ENCODE peak calls at places on chromosomes 5 and 9, in four cellular contexts. Z is stimulated activated CD8-positive, alpha-beta memory T cell treated with anti-CD3 and anti-CD28 coated beads, Interleukin-2, amount 100 ng/mL, for 48 hours; N is T-helper 1 cell; X is GM12892. L is an unnamed sample.

GRCh38 chr5:143106175-143106574 is 297.3 kb downstream of the NR3C1 start:
- DNase-seq in Z (no peak), N (no peak), X (no peak), L (peak)

GRCh38 chr5:146565764-146566163 is 49.8 kb upstream of the GPR151 start:
- DNase-seq in Z (peak), N (peak), X (peak), L (peak)

GRCh38 chr9:36136277-36136893 is at the start of gene GLIPR2:
- DNase-seq in Z (peak), N (peak), X (peak), L (no peak)

GRCh38 chr5:157888814-157889532 is 30.0 kb upstream of the CLINT1 start:
- DNase-seq in Z (no peak), N (no peak), X (no peak), L (peak)

GRCh38 chr5:72633041-72633445 is 125.8 kb upstream of the ZNF366 start:
- DNase-seq in Z (no peak), N (no peak), X (no peak), L (no peak)

GRCh38 chr9:120882935-120883607 is 6.1 kb upstream of the PHF19 start:
- DNase-seq in Z (no peak), N (no peak), X (no peak), L (peak)

GRCh38 chr9:72864327-72864726 is 88.5 kb downstream of the ALDH1A1 start:
- DNase-seq in Z (no peak), N (no peak), X (no peak), L (peak)

GRCh38 chr5:115818821-115819220 is 2.4 kb upstream of the CDO1 start:
- DNase-seq in Z (no peak), N (no peak), X (no peak), L (no peak)

GRCh38 chr9:37800631-37801286 is at the start of gene DCAF10:
- DNase-seq in Z (peak), N (peak), X (peak), L (peak)

GRCh38 chr5:80128129-80128528 is 93.0 kb downstream of the THBS4 start:
- DNase-seq in Z (no peak), N (no peak), X (no peak), L (no peak)

L was measured in renal cortical epithelial cell.